ENCODE peak calls at places on chromosome 6, in four cellular contexts. Z, F, J and B are unnamed samples.

GRCh38 chr6:74733830-74734591 is 471.8 kb downstream of the COL12A1 start:
- DNase-seq in Z (no peak), F (no peak), J (no peak), B (no peak)

GRCh38 chr6:106177786-106178185 is 91.7 kb downstream of the PRDM1 start:
- DNase-seq in Z (no peak), F (no peak), J (no peak), B (no peak)

GRCh38 chr6:26064619-26065257 is 22.5 kb upstream of the HFE start:
- DNase-seq in Z (peak), F (peak), J (no peak), B (no peak)

GRCh38 chr6:33426590-33427563 is 7.0 kb downstream of the SYNGAP1 start:
- DNase-seq in Z (peak), F (no peak), J (no peak), B (no peak)

GRCh38 chr6:135972120-135972519 is 120.6 kb downstream of the PDE7B start:
- DNase-seq in Z (no peak), F (no peak), J (no peak), B (no peak)

GRCh38 chr6:146546440-146546839 is 2.8 kb downstream of the RAB32 start:
- DNase-seq in Z (peak), F (no peak), J (no peak), B (no peak)

GRCh38 chr6:19231878-19232519 is 605.2 kb upstream of the ID4 start:
- DNase-seq in Z (no peak), F (no peak), J (no peak), B (no peak)

GRCh38 chr6:20096506-20096905 is 115.8 kb downstream of the MBOAT1 start:
- DNase-seq in Z (no peak), F (no peak), J (no peak), B (no peak)

GRCh38 chr6:154683756-154684523 is 49.3 kb upstream of the SCAF8 start:
- DNase-seq in Z (no peak), F (no peak), J (no peak), B (peak)

GRCh38 chr6:149918151-149918905 is 4.6 kb downstream of the RAET1G start:
- DNase-seq in Z (no peak), F (no peak), J (no peak), B (no peak)

GRCh38 chr6:30101939-30102700 is 10.8 kb downstream of the TRIM31 start:
- DNase-seq in Z (peak), F (peak), J (peak), B (peak)

GRCh38 chr6:49849121-49849907 is 17.0 kb downstream of the CRISP1 start:
- DNase-seq in Z (peak), F (peak), J (no peak), B (no peak)

GRCh38 chr6:79239538-79240168 is 5.2 kb upstream of the HMGN3 start:
- DNase-seq in Z (no peak), F (no peak), J (no peak), B (no peak)

GRCh38 chr6:149153637-149154036 is 163.9 kb upstream of the TAB2 start:
- DNase-seq in Z (no peak), F (no peak), J (no peak), B (no peak)

DNA sequence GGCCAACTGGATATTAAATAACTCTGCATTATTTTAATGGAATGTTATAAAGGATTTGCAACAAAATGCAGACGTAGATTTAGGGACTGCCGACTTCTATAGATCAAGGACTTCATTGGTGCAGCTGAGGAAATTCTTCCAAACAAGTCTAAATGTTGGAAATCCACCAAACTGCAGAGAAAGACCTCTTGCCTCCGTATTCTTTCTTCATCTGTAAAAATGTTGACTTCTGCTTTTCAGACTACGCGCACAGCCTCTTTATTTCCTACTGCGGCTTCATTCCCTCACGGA is 1.5 kb upstream of the QKI start:
- DNase-seq in Z (no peak), F (no peak), J (no peak), B (no peak)
- TF ChIP-seq POLR2A in Z (no peak), F (no peak), J (no peak), B (no peak)

DNA sequence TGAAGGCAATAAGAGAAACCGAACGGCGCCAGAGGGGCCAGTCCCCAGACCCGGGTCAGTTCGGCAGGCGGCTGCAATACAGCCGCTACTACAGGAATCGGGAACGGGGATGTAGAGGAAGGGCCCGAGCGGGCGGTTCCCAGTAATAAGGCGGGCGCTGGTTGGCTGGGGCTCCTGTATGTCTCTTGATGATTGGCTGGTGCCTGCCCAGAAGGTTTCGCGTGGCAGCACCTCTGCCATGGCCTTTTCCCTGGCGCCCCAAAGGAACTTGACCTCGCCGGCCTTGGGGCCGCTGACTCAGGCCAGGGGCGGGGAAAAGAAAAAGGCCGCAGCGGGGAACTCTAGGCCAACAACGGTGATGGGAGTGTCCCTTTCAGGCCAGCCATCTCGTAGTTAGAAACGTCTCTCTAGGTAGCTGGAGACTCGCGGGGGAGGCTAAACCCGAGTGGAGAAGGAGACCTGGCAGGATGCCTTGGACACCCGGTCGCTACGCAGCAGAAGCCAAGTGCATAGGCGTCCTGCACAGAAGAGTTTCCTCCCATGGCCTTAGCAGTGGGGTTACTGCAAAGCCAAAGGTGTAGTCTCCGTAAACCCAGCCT is at the start of gene IBTK:
- DNase-seq in Z (peak), F (peak), J (peak), B (peak)
- TF ChIP-seq POLR2A in Z (peak), F (no peak), J (peak), B (peak)

GRCh38 chr6:159107451-159108260 is 61.5 kb upstream of the FNDC1 start:
- DNase-seq in Z (no peak), F (no peak), J (no peak), B (no peak)
- TF ChIP-seq POLR2A in Z (no peak), F (no peak), J (no peak), B (no peak)

GRCh38 chr6:168147205-168147738 is 68.3 kb upstream of the FRMD1 start:
- DNase-seq in Z (no peak), F (no peak), J (no peak), B (no peak)

GRCh38 chr6:168145747-168146596 is 67.0 kb upstream of the FRMD1 start:
- DNase-seq in Z (no peak), F (no peak), J (no peak), B (no peak)

GRCh38 chr6:168150551-168151444 is 71.8 kb upstream of the FRMD1 start:
- DNase-seq in Z (peak), F (no peak), J (no peak), B (no peak)

GRCh38 chr6:168148231-168148849 is 69.3 kb upstream of the FRMD1 start:
- DNase-seq in Z (no peak), F (no peak), J (no peak), B (no peak)

DNA sequence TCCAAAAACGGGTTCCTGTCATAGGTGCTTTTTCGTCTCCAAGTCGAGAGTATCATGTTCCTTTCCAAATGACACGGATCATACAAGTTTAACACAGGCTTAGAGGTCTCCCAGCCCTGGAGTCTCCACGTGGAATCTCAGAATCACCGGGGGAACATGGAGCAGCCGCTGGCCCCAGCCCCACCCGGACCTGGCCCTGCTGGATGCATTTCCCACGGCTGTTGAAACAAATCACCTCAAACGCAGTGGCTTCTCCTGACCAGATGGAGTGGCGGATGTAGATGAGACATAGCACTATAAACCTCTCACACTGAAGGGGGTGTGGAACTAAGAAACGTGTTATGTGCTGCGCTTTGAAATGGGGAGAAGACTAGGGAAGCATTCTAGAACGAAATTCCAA is 70.0 kb upstream of the FRMD1 start:
- DNase-seq in Z (no peak), F (no peak), J (no peak), B (no peak)
- TF ChIP-seq POLR2A in Z (no peak), F (no peak), J (no peak), B (no peak)

DNA sequence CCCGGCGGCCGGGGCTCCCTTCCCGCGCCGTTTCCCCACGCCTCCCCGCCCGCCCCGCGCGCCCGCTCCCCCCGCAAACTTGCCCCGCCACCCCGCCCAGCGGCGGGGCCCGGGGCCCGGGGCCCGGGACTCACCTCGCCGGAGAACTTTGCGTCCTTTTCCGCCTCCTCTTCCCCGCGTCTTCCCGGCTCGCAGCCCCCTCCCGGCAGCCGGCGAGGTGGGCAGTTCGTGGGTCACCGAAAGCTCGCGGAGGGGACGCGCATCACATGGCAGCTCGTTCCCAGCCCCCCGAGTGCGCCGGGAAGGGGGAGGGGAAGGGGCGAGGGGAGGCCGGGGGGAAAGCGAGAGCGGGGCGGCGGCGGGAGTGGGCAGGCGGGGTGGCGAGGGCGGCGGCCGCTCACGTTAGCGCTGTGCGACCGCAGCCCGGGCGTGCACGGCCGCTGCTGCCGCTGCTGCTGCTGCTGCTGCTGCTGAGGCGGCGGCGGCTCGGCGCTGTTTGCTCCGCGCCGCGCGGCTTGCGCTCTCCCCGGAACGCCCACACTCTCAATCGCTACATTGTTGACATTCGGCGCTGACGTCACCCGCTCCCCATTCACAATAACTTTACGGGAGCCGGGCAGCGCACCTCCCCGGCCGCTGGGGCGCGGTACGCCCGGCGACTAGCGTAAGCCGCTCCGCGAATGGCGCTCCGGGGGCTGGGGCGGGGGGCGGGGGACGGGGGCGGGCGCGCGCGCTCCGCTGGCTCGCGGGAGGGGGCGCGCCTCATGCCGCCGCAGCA is at the start of gene BACH2:
- DNase-seq in Z (peak), F (peak), J (peak), B (no peak)
- TF ChIP-seq POLR2A in Z (no peak), F (no peak), J (peak), B (no peak)